ENCODE peak calls at places on chromosome 22, in five cellular contexts. One of them, this sample, is unnamed.

GRCh38 chr22:35319244-35319985 is 19.7 kb downstream of the TOM1 start:
- DNase-seq in AG10803: no peak
- DNase-seq in neural crest cell: no peak
- DNase-seq in cardiac muscle cell: no peak
- DNase-seq in RWPE1: no peak
- DNase-seq in this sample: no peak

GRCh38 chr22:50357222-50357621 is 14.1 kb downstream of the PPP6R2 start:
- DNase-seq in cardiac muscle cell: no peak
- DNase-seq in AG10803: no peak
- DNase-seq in neural crest cell: no peak
- DNase-seq in RWPE1: no peak
- DNase-seq in this sample: no peak

GRCh38 chr22:47460870-47461269 is 698.4 kb downstream of the TBC1D22A start:
- DNase-seq in neural crest cell: no peak
- DNase-seq in cardiac muscle cell: no peak
- DNase-seq in AG10803: no peak
- DNase-seq in RWPE1: no peak
- DNase-seq in this sample: no peak

GRCh38 chr22:23532756-23533155 is 47.3 kb downstream of the IGLL1 start:
- DNase-seq in AG10803: no peak
- DNase-seq in cardiac muscle cell: no peak
- DNase-seq in RWPE1: no peak
- DNase-seq in neural crest cell: no peak
- DNase-seq in this sample: no peak

GRCh38 chr22:18000441-18001039 is 23.8 kb downstream of the MICAL3 start:
- DNase-seq in RWPE1: no peak
- DNase-seq in AG10803: no peak
- DNase-seq in cardiac muscle cell: peak; percentile 27
- DNase-seq in neural crest cell: peak; percentile 28
- DNase-seq in this sample: no peak

GRCh38 chr22:24404561-24405275 is 22.7 kb upstream of the ADORA2A start:
- DNase-seq in AG10803: no peak
- DNase-seq in cardiac muscle cell: no peak
- DNase-seq in neural crest cell: no peak
- DNase-seq in RWPE1: no peak
- DNase-seq in this sample: no peak

GRCh38 chr22:49923445-49923844 is 5.0 kb downstream of the CRELD2 start:
- DNase-seq in neural crest cell: no peak
- DNase-seq in cardiac muscle cell: no peak
- DNase-seq in AG10803: no peak
- DNase-seq in RWPE1: no peak
- DNase-seq in this sample: no peak

GRCh38 chr22:50473088-50473487 is 1.7 kb downstream of the SBF1 start:
- DNase-seq in RWPE1: no peak
- DNase-seq in neural crest cell: no peak
- DNase-seq in AG10803: no peak
- DNase-seq in cardiac muscle cell: no peak
- DNase-seq in this sample: no peak

GRCh38 chr22:46386312-46386711 is 50.8 kb downstream of the TRMU start:
- DNase-seq in neural crest cell: no peak
- DNase-seq in AG10803: no peak
- DNase-seq in cardiac muscle cell: no peak
- DNase-seq in RWPE1: no peak
- DNase-seq in this sample: no peak
- TF ChIP-seq CTCF in neural crest cell: peak; percentile 26
- TF ChIP-seq CTCF in AG10803: no peak
- TF ChIP-seq CTCF in cardiac muscle cell: no peak
- TF ChIP-seq CTCF in RWPE1: no peak
- TF ChIP-seq CTCF in this sample: no peak

GRCh38 chr22:32204211-32204855 is 540 bp downstream of the RFPL2 start:
- DNase-seq in RWPE1: peak; percentile 22
- DNase-seq in cardiac muscle cell: no peak
- DNase-seq in neural crest cell: no peak
- DNase-seq in AG10803: no peak
- DNase-seq in this sample: no peak

GRCh38 chr22:32202161-32202538 is 2.7 kb downstream of the RFPL2 start:
- DNase-seq in RWPE1: no peak
- DNase-seq in cardiac muscle cell: no peak
- DNase-seq in AG10803: no peak
- DNase-seq in neural crest cell: no peak
- DNase-seq in this sample: no peak

GRCh38 chr22:32203181-32204105 is 1.4 kb downstream of the RFPL2 start:
- DNase-seq in cardiac muscle cell: no peak
- DNase-seq in RWPE1: no peak
- DNase-seq in AG10803: no peak
- DNase-seq in neural crest cell: no peak
- DNase-seq in this sample: no peak

GRCh38 chr22:32200752-32201151 is 4.1 kb downstream of the RFPL2 start:
- DNase-seq in RWPE1: no peak
- DNase-seq in cardiac muscle cell: no peak
- DNase-seq in neural crest cell: no peak
- DNase-seq in AG10803: no peak
- DNase-seq in this sample: no peak

GRCh38 chr22:32202539-32203180 is 2.2 kb downstream of the RFPL2 start:
- DNase-seq in RWPE1: peak; percentile 58
- DNase-seq in AG10803: peak; percentile 23
- DNase-seq in cardiac muscle cell: peak; percentile 40
- DNase-seq in neural crest cell: peak; percentile 29
- DNase-seq in this sample: no peak
- TF ChIP-seq CTCF in RWPE1: peak; percentile 78
- TF ChIP-seq CTCF in AG10803: peak; percentile 53
- TF ChIP-seq CTCF in cardiac muscle cell: peak; percentile 42
- TF ChIP-seq CTCF in neural crest cell: peak; percentile 68
- TF ChIP-seq CTCF in this sample: no peak

DNA sequence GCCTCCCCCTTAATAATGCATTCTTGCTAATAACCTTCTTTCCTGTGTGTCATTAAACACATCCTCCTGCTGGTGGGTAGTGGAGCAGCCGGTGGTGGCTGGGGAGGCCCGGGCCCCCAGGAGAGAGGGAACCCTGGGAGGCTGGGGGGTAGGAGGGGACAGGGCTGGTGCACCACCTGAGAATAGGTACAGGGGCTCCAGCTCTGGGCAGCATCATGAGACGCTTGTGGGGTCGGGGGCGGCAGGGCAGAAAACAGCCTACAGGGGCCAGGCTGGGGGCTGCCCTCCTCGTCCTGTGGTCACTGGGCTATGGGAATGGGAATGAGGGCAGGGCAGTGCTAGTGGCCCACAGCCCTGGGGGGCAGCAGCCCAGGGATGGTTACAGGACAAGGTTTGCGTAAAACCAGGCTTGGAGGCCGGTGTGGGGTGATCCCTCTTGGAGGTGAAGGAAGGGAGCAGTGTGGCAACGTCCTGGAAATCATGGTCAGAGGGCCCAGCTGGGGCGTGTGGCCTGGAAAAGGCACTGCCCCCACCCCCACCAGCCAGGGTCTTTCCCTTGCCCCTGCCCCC is 18.5 kb upstream of the CCDC188 start:
- DNase-seq in RWPE1: no peak
- DNase-seq in AG10803: no peak
- DNase-seq in neural crest cell: no peak
- DNase-seq in cardiac muscle cell: no peak
- DNase-seq in this sample: no peak
- TF ChIP-seq CTCF in RWPE1: no peak
- TF ChIP-seq CTCF in AG10803: no peak
- TF ChIP-seq CTCF in neural crest cell: no peak
- TF ChIP-seq CTCF in cardiac muscle cell: no peak
- TF ChIP-seq CTCF in this sample: no peak

DNA sequence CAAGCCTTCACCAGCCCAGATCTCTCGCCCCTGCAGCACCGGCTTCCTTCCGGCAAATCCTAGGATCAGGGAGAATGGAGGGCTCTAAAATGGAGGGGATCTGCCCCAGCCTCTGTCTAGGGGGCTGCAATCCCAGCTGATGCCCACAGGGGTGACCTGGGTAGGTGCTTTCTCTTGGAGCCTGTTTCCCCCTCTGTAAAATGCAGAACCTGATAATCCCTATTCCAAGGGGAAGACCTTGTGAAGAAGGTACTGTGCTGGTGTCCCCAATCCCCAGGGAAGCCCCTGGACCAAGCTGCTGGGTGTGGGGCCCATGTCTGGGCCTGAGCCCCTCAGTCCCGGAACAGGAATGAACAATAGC is 2.8 kb downstream of the EMID1 start:
- DNase-seq in cardiac muscle cell: no peak
- DNase-seq in AG10803: no peak
- DNase-seq in neural crest cell: no peak
- DNase-seq in RWPE1: no peak
- DNase-seq in this sample: no peak
- TF ChIP-seq CTCF in cardiac muscle cell: no peak
- TF ChIP-seq CTCF in AG10803: no peak
- TF ChIP-seq CTCF in neural crest cell: peak; percentile 31
- TF ChIP-seq CTCF in RWPE1: no peak
- TF ChIP-seq CTCF in this sample: no peak

GRCh38 chr22:37571258-37571991 is 8.5 kb downstream of the LGALS2 start:
- DNase-seq in neural crest cell: no peak
- DNase-seq in AG10803: no peak
- DNase-seq in RWPE1: no peak
- DNase-seq in cardiac muscle cell: no peak
- DNase-seq in this sample: no peak
- TF ChIP-seq CTCF in neural crest cell: no peak
- TF ChIP-seq CTCF in AG10803: no peak
- TF ChIP-seq CTCF in RWPE1: peak; percentile 20
- TF ChIP-seq CTCF in cardiac muscle cell: peak; percentile 24
- TF ChIP-seq CTCF in this sample: no peak

DNA sequence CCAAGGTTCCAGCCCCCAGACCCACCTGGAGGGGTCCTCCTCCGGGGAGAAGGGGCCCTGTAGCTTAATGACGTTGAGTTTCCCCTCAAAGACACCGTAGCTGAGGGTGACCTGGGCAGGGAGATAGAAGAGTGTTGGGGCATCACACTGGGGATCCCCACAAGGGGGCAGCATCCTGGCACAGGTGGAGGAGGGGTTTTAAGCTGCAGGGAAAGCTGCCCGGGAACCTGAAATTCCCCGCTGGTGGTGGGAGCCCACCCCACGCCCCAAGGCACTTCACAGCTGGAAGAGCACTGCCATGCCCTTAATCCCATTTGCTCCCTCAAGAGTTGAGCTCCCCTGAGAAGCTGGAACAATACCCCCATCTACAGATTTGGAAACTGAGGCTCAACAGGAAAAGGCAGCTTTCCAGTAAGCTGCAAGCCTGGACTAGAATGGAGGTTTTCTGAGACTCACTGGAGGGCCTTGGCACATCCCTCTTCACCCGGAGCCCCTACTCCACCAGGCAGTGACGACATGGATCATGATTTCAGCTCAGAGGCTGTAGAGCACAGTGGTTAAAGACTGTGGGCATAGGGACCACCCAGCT is 13.7 kb downstream of the MFNG start:
- DNase-seq in RWPE1: peak; percentile 32
- DNase-seq in AG10803: peak; percentile 12
- DNase-seq in neural crest cell: peak; percentile 35
- DNase-seq in cardiac muscle cell: peak; percentile 38
- DNase-seq in this sample: no peak
- TF ChIP-seq CTCF in RWPE1: no peak
- TF ChIP-seq CTCF in AG10803: peak; percentile 54
- TF ChIP-seq CTCF in neural crest cell: peak; percentile 60
- TF ChIP-seq CTCF in cardiac muscle cell: peak; percentile 66
- TF ChIP-seq CTCF in this sample: no peak

DNA sequence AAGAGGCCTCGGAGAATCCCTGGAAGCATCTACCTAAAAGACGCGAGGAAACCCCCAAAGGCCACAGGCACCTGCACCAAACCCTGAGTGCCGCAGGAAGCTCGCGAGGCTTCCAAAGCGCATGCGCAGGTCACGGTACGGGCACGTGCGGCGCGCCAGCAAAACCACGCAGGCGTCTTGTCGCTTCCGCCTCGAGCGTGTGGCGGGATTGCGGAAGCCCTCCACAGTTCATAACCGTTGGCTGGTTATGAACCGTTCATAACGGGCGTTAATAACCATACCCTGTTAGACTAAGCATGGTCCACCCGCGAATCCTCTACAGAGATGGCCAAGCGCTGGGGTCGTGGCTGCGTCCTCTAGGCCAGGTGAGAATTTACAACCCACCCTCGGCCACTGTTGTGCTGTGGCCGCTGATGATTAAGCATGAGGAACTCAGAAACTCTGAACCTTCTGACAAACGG is 46.4 kb downstream of the MORC2 start:
- DNase-seq in cardiac muscle cell: peak; percentile 76
- DNase-seq in neural crest cell: no peak
- DNase-seq in RWPE1: no peak
- DNase-seq in AG10803: peak; percentile 64
- DNase-seq in this sample: no peak
- TF ChIP-seq CTCF in cardiac muscle cell: no peak
- TF ChIP-seq CTCF in neural crest cell: no peak
- TF ChIP-seq CTCF in RWPE1: no peak
- TF ChIP-seq CTCF in AG10803: no peak
- TF ChIP-seq CTCF in this sample: no peak

GRCh38 chr22:39528681-39529486 is 3.7 kb downstream of the RPS19BP1 start:
- DNase-seq in neural crest cell: peak; percentile 89
- DNase-seq in AG10803: peak; percentile 91
- DNase-seq in RWPE1: peak; percentile 67
- DNase-seq in cardiac muscle cell: peak; percentile 97
- DNase-seq in this sample: peak; percentile 71

GRCh38 chr22:39529487-39529851 is 3.1 kb downstream of the RPS19BP1 start:
- DNase-seq in RWPE1: no peak
- DNase-seq in neural crest cell: no peak
- DNase-seq in cardiac muscle cell: no peak
- DNase-seq in AG10803: no peak
- DNase-seq in this sample: no peak

GRCh38 chr22:39530136-39530535 is 2.4 kb downstream of the RPS19BP1 start:
- DNase-seq in AG10803: no peak
- DNase-seq in RWPE1: no peak
- DNase-seq in cardiac muscle cell: no peak
- DNase-seq in neural crest cell: no peak
- DNase-seq in this sample: no peak

GRCh38 chr22:39532215-39533071 is at the start of gene RPS19BP1:
- DNase-seq in cardiac muscle cell: peak; percentile 100
- DNase-seq in AG10803: peak; percentile 99
- DNase-seq in RWPE1: peak; percentile 93
- DNase-seq in neural crest cell: peak; percentile 98
- DNase-seq in this sample: peak; percentile 97

DNA sequence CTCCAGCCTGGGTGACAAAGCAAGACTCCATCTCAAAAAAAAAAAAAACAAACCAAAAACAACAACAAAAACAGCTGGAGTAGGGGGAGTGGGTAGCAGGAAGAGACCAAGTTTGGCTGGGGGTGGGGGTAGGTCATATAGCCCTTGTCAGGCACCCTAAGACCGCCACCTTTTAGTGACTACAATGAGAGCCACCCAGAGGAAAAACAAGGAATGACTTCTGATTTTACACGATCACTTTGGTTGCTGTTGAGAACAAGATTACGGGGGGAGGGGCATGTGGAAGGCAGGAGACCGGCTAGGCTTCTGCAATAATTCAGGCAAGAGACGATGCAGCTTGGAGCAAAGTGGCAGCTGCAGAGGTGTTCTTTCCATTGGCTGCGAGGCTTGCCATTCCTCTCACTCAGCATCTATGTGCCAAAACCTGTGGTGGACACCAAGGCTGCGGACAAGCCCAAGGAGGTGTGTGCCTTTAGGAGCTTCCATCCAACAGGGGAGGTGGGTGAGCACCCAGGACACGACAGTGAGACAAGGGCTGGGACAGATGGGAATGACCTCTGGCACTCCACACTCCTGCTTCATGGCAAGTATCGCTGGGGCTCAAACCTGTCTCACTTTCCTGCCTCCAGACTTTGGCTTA is 1.7 kb downstream of the RPS19BP1 start:
- DNase-seq in RWPE1: peak; percentile 24
- DNase-seq in AG10803: peak; percentile 44
- DNase-seq in neural crest cell: peak; percentile 17
- DNase-seq in cardiac muscle cell: peak; percentile 61
- DNase-seq in this sample: no peak
- TF ChIP-seq CTCF in RWPE1: peak; percentile 31
- TF ChIP-seq CTCF in AG10803: peak; percentile 44
- TF ChIP-seq CTCF in neural crest cell: peak; percentile 46
- TF ChIP-seq CTCF in cardiac muscle cell: peak; percentile 36
- TF ChIP-seq CTCF in this sample: no peak